ENCODE peak calls at places on chromosomes 3 and 15, in eight cellular contexts. W is prostate gland; K is fibroblast of pulmonary artery; A is activated CD8-positive, alpha-beta T cell treated with anti-CD3 and anti-CD28 coated beads for 36 hours; G is gastrocnemius medialis; X is kidney; E is psoas muscle; R is lower lobe of right lung. J is an unnamed sample.

GRCh38 chr3:12845790-12846189 is 4.4 kb upstream of the RPL32 start:
- DNase-seq in W (no peak), K (no peak), A (no peak), G (no peak), X (no peak), E (no peak), R (no peak), J (no peak)

GRCh38 chr3:44468572-44469520 is 8.6 kb downstream of the ZNF445 start:
- DNase-seq in W (no peak), K (peak; percentile 41), A (peak; percentile 28), G (no peak), X (no peak), E (no peak), R (no peak), J (peak; percentile 66)

GRCh38 chr15:41836713-41837454 is 1.8 kb upstream of the PLA2G4B start:
- DNase-seq in W (no peak), K (no peak), A (no peak), G (no peak), X (no peak), E (no peak), R (peak; percentile 83), J (no peak)

GRCh38 chr3:4241595-4242170 is 61.5 kb upstream of the SETMAR start:
- DNase-seq in W (no peak), K (no peak), A (no peak), G (no peak), X (no peak), E (no peak), R (no peak), J (no peak)

GRCh38 chr15:74983725-74984231 is 11.6 kb upstream of the SCAMP5 start:
- DNase-seq in W (no peak), K (no peak), A (peak; percentile 88), G (no peak), X (no peak), E (no peak), R (no peak), J (no peak)

GRCh38 chr15:39594056-39594763 is 13.3 kb downstream of the THBS1 start:
- DNase-seq in W (no peak), K (peak; percentile 56), A (peak; percentile 51), G (no peak), X (no peak), E (no peak), R (no peak), J (no peak)

GRCh38 chr15:96331141-96331941 is 841 bp downstream of the NR2F2 start:
- DNase-seq in W (no peak), K (peak; percentile 80), A (no peak), G (no peak), X (peak; percentile 73), E (peak; percentile 51), R (peak; percentile 56), J (peak; percentile 62)

GRCh38 chr3:195891431-195892104 is 16.8 kb downstream of the TNK2 start:
- DNase-seq in W (no peak), K (no peak), A (no peak), G (no peak), X (no peak), E (no peak), R (no peak), J (no peak)

GRCh38 chr15:79816565-79816964 is 80.2 kb downstream of the MTHFS start:
- DNase-seq in W (no peak), K (no peak), A (no peak), G (no peak), X (no peak), E (no peak), R (no peak), J (no peak)

GRCh38 chr3:20222274-20222673 is 36.3 kb upstream of the SGO1 start:
- DNase-seq in W (no peak), K (no peak), A (no peak), G (no peak), X (no peak), E (no peak), R (no peak), J (no peak)

GRCh38 chr15:70299931-70300858 is 202.5 kb upstream of the TLE3 start:
- DNase-seq in W (no peak), K (no peak), A (peak; percentile 93), G (no peak), X (no peak), E (no peak), R (no peak), J (no peak)

GRCh38 chr15:64619880-64620839 is 155.2 kb downstream of the RBPMS2 start:
- DNase-seq in W (no peak), K (peak; percentile 65), A (no peak), G (no peak), X (no peak), E (no peak), R (no peak), J (no peak)

GRCh38 chr3:54599741-54600140 is 328.1 kb downstream of the LRTM1 start:
- DNase-seq in W (peak; percentile 6), K (no peak), A (no peak), G (peak; percentile 33), X (no peak), E (peak; percentile 22), R (no peak), J (no peak)

GRCh38 chr3:171456765-171457164 is 3.4 kb downstream of the TNIK start:
- DNase-seq in W (no peak), K (no peak), A (no peak), G (no peak), X (no peak), E (no peak), R (no peak), J (no peak)

GRCh38 chr3:171451915-171452707 is 8.1 kb downstream of the TNIK start:
- DNase-seq in W (no peak), K (no peak), A (no peak), G (no peak), X (no peak), E (no peak), R (no peak), J (no peak)

GRCh38 chr3:171454026-171454425 is 6.2 kb downstream of the TNIK start:
- DNase-seq in W (no peak), K (no peak), A (no peak), G (no peak), X (no peak), E (no peak), R (no peak), J (no peak)

GRCh38 chr3:171455603-171456550 is 4.3 kb downstream of the TNIK start:
- DNase-seq in W (no peak), K (no peak), A (no peak), G (no peak), X (no peak), E (no peak), R (no peak), J (no peak)

DNA sequence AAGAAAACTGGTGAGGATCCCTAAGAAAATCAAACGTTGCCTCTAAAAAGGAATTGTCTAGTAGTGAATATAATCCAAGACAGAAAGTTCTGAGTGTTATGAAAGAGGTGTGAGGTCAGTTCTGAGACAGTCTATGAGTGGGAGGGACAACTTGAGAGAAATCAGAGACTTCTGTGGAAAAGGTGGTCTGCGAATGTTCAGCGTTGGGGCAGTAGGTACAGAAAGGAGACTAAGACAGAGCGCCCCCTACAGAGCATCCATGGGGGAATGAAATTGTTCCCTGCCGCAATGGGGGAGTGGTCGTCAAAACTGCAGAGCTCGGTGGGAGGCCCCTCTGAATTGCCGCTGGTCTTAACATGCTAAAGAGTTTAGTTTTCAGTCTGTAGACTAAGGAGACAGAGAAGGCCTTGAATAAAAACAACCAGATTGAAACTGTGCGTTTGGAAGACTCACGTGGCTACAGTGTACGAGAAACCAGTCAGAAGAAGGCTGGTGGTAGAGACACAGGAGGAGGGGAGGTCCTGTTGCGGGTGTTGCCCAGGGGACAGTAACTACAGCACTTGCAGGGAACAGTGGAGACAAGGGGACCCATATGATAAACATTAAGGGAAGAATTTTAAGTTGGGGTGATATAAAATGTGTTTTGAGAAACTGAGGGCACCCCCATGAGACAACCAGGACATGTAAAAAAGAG is 6.9 kb downstream of the TNIK start:
- DNase-seq in W (no peak), K (peak; percentile 18), A (peak; percentile 33), G (no peak), X (no peak), E (no peak), R (no peak), J (peak; percentile 48)
- TF ChIP-seq CTCF in W (no peak), K (peak; percentile 27), A (peak; percentile 28), G (no peak), X (no peak), E (peak; percentile 7), R (no peak), J (peak; percentile 44)

DNA sequence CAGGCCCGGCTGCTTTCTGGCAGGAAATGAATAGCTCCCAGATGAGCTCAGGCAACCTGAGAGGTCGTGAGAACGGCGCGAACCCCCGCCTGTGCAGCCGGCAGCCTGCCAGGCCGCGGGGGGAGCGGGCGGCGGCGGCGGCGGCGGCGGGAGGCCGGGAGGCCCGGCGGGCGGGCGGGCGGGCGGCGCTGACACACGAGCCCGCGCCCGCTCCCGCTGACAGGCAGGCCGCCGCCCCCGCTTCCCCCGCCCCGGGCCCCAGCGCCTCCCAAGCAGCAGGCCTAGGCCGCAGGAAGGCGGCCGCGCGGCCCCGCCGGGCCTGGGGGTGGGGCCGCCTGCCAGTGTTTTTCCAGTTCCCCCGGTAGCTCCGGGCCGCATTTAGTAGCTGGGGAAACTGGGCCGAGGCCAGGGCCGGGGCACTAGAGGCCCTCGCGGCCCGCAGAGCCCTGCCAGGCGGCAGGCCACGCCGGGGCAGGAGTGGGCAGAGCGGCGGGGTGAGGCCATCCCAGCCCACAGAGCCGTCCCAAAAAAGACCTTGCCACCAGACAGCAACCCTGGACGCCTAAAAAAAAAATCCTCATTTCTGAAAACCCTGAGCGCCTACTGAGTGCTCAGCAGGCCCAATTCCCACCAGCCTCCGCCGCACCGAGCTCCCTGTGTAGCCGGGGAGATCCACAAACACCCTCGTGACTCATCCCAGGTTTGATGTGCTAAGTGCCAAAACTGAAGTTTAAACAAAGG is 5.6 kb downstream of the HES1 start:
- DNase-seq in W (peak; percentile 95), K (peak; percentile 94), A (peak; percentile 83), G (peak; percentile 84), X (peak; percentile 97), E (peak; percentile 94), R (peak; percentile 95), J (peak; percentile 72)
- TF ChIP-seq CTCF in W (no peak), K (no peak), A (no peak), G (no peak), X (no peak), E (no peak), R (no peak), J (no peak)

GRCh38 chr3:131892331-131892730 is 142.5 kb downstream of the CPNE4 start:
- DNase-seq in W (no peak), K (no peak), A (no peak), G (no peak), X (no peak), E (no peak), R (no peak), J (no peak)
- TF ChIP-seq CTCF in W (no peak), K (no peak), A (no peak), G (no peak), X (no peak), E (no peak), R (no peak), J (no peak)

DNA sequence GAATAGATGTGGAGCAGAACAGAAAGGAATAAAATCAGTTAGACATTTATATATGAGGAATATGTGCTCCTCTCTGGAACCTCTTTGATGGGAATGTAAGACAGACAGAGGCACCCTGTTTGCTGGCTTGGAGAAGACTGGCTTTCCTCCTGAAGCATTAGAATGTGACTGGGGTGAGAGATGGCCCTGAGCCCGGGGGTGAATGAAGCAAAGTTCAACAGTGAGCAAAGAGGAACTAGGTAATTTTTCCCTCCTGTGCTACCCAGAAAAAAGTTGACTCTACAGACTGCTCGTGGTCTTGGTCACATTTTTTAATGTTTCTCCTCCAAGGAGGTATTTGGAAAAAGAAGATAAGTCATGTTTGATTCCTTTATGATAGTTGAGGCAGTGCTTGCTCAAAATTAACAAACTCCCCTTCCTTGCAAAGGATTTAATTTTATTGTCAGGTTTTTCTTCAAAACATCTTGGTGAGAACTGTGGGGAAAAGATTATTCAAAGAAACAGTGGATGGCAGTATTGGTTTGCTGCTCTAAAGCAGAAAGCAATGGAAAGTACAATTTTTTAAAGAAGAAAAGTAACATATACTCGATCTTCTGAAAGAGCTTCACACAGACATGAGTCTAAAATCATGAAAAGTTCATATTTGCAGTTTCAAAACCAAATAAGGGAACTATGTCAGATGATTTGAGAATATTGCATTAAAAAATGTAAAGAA is 370.4 kb upstream of the CDIN1 start:
- DNase-seq in W (no peak), K (peak; percentile 29), A (no peak), G (no peak), X (no peak), E (no peak), R (no peak), J (no peak)
- TF ChIP-seq CTCF in W (no peak), K (peak; percentile 18), A (no peak), G (no peak), X (no peak), E (no peak), R (no peak), J (no peak)

J was measured in glutamatergic neuron.